ENCODE peak calls at places on chromosomes 16 and 17, in nine cellular contexts. One of them, this sample, is unnamed.
A peak's percentile ranks its signal among the peaks of the same experiment; 100 is the strongest.

GRCh38 chr17:64387145-64387473 is 3.6 kb downstream of the PECAM1 start:
- DNase-seq in dorsolateral prefrontal cortex: no peak
- DNase-seq in OCI-LY7: no peak
- DNase-seq in stomach: no peak
- DNase-seq in left lung: no peak
- DNase-seq in upper lobe of right lung: peak; percentile 36
- DNase-seq in transverse colon: no peak
- DNase-seq in esophagus muscularis mucosa: no peak
- DNase-seq in tibial nerve: no peak
- DNase-seq in this sample: no peak

GRCh38 chr16:70472786-70473433 is 18.5 kb downstream of the FCSK start:
- DNase-seq in dorsolateral prefrontal cortex: no peak
- DNase-seq in OCI-LY7: no peak
- DNase-seq in stomach: no peak
- DNase-seq in left lung: no peak
- DNase-seq in upper lobe of right lung: no peak
- DNase-seq in transverse colon: no peak
- DNase-seq in esophagus muscularis mucosa: no peak
- DNase-seq in tibial nerve: no peak
- DNase-seq in this sample: no peak

GRCh38 chr17:68011199-68011665 is 15.0 kb upstream of the C17orf58 start:
- DNase-seq in dorsolateral prefrontal cortex: peak; percentile 58
- DNase-seq in OCI-LY7: peak; percentile 77
- DNase-seq in stomach: peak; percentile 63
- DNase-seq in left lung: peak; percentile 55
- DNase-seq in upper lobe of right lung: peak; percentile 83
- DNase-seq in transverse colon: peak; percentile 75
- DNase-seq in esophagus muscularis mucosa: no peak
- DNase-seq in tibial nerve: peak; percentile 22
- DNase-seq in this sample: no peak

GRCh38 chr17:73976147-73976546 is 227.3 kb upstream of the RPL38 start:
- DNase-seq in dorsolateral prefrontal cortex: no peak
- DNase-seq in OCI-LY7: no peak
- DNase-seq in stomach: no peak
- DNase-seq in left lung: no peak
- DNase-seq in upper lobe of right lung: no peak
- DNase-seq in transverse colon: no peak
- DNase-seq in esophagus muscularis mucosa: no peak
- DNase-seq in tibial nerve: no peak
- DNase-seq in this sample: no peak

GRCh38 chr17:19015428-19015827 is 10.9 kb upstream of the FAM83G start:
- DNase-seq in dorsolateral prefrontal cortex: no peak
- DNase-seq in OCI-LY7: no peak
- DNase-seq in stomach: no peak
- DNase-seq in left lung: no peak
- DNase-seq in upper lobe of right lung: peak; percentile 46
- DNase-seq in transverse colon: no peak
- DNase-seq in esophagus muscularis mucosa: no peak
- DNase-seq in tibial nerve: no peak
- DNase-seq in this sample: no peak

GRCh38 chr17:74336307-74336706 is 10.3 kb downstream of the KIF19 start:
- DNase-seq in dorsolateral prefrontal cortex: no peak
- DNase-seq in OCI-LY7: no peak
- DNase-seq in stomach: no peak
- DNase-seq in left lung: no peak
- DNase-seq in upper lobe of right lung: no peak
- DNase-seq in transverse colon: no peak
- DNase-seq in esophagus muscularis mucosa: no peak
- DNase-seq in tibial nerve: no peak
- DNase-seq in this sample: no peak

GRCh38 chr17:46851029-46851741 is at the start of gene WNT9B:
- DNase-seq in dorsolateral prefrontal cortex: no peak
- DNase-seq in OCI-LY7: no peak
- DNase-seq in stomach: peak; percentile 57
- DNase-seq in left lung: no peak
- DNase-seq in upper lobe of right lung: no peak
- DNase-seq in transverse colon: peak; percentile 75
- DNase-seq in esophagus muscularis mucosa: no peak
- DNase-seq in tibial nerve: no peak
- DNase-seq in this sample: no peak

GRCh38 chr17:36937961-36938565 is 788 bp downstream of the LHX1 start:
- DNase-seq in dorsolateral prefrontal cortex: no peak
- DNase-seq in OCI-LY7: no peak
- DNase-seq in stomach: no peak
- DNase-seq in left lung: no peak
- DNase-seq in upper lobe of right lung: no peak
- DNase-seq in transverse colon: no peak
- DNase-seq in esophagus muscularis mucosa: no peak
- DNase-seq in tibial nerve: no peak
- DNase-seq in this sample: no peak

GRCh38 chr17:46832945-46833839 is 14.7 kb upstream of the WNT3 start:
- DNase-seq in dorsolateral prefrontal cortex: no peak
- DNase-seq in OCI-LY7: no peak
- DNase-seq in stomach: no peak
- DNase-seq in left lung: no peak
- DNase-seq in upper lobe of right lung: no peak
- DNase-seq in transverse colon: no peak
- DNase-seq in esophagus muscularis mucosa: no peak
- DNase-seq in tibial nerve: no peak
- DNase-seq in this sample: no peak

GRCh38 chr16:85436207-85436606 is 176.9 kb upstream of the GSE1 start:
- DNase-seq in dorsolateral prefrontal cortex: no peak
- DNase-seq in OCI-LY7: no peak
- DNase-seq in stomach: no peak
- DNase-seq in left lung: no peak
- DNase-seq in upper lobe of right lung: no peak
- DNase-seq in transverse colon: no peak
- DNase-seq in esophagus muscularis mucosa: no peak
- DNase-seq in tibial nerve: no peak
- DNase-seq in this sample: no peak

GRCh38 chr16:17552351-17552750 is 81.6 kb upstream of the XYLT1 start:
- DNase-seq in dorsolateral prefrontal cortex: no peak
- DNase-seq in OCI-LY7: no peak
- DNase-seq in stomach: no peak
- DNase-seq in left lung: no peak
- DNase-seq in upper lobe of right lung: no peak
- DNase-seq in transverse colon: no peak
- DNase-seq in esophagus muscularis mucosa: no peak
- DNase-seq in tibial nerve: no peak
- DNase-seq in this sample: peak; percentile 77

GRCh38 chr16:28845173-28846079 is 722 bp downstream of the TUFM start:
- DNase-seq in dorsolateral prefrontal cortex: peak; percentile 45
- DNase-seq in OCI-LY7: peak; percentile 65
- DNase-seq in stomach: peak; percentile 61
- DNase-seq in left lung: no peak
- DNase-seq in upper lobe of right lung: no peak
- DNase-seq in transverse colon: peak; percentile 64
- DNase-seq in esophagus muscularis mucosa: no peak
- DNase-seq in tibial nerve: no peak
- DNase-seq in this sample: no peak

GRCh38 chr16:31427441-31428276 is 501 bp downstream of the COX6A2 start:
- DNase-seq in dorsolateral prefrontal cortex: peak; percentile 72
- DNase-seq in OCI-LY7: no peak
- DNase-seq in stomach: peak; percentile 60
- DNase-seq in left lung: peak; percentile 45
- DNase-seq in upper lobe of right lung: peak; percentile 81
- DNase-seq in transverse colon: peak; percentile 45
- DNase-seq in esophagus muscularis mucosa: no peak
- DNase-seq in tibial nerve: peak; percentile 15
- DNase-seq in this sample: peak; percentile 61

GRCh38 chr16:17367932-17368331 is 102.8 kb downstream of the XYLT1 start:
- DNase-seq in dorsolateral prefrontal cortex: no peak
- DNase-seq in OCI-LY7: peak; percentile 14
- DNase-seq in stomach: no peak
- DNase-seq in left lung: no peak
- DNase-seq in upper lobe of right lung: no peak
- DNase-seq in transverse colon: peak; percentile 41
- DNase-seq in esophagus muscularis mucosa: no peak
- DNase-seq in tibial nerve: no peak
- DNase-seq in this sample: no peak

GRCh38 chr16:56356276-56357241 is 68.8 kb downstream of the AMFR start:
- DNase-seq in dorsolateral prefrontal cortex: peak; percentile 85
- DNase-seq in OCI-LY7: peak; percentile 81
- DNase-seq in stomach: peak; percentile 82
- DNase-seq in left lung: peak; percentile 84
- DNase-seq in upper lobe of right lung: peak; percentile 89
- DNase-seq in transverse colon: peak; percentile 81
- DNase-seq in esophagus muscularis mucosa: no peak
- DNase-seq in tibial nerve: peak; percentile 76
- DNase-seq in this sample: peak; percentile 74
- TF ChIP-seq CTCF in dorsolateral prefrontal cortex: peak; percentile 85
- TF ChIP-seq CTCF in OCI-LY7: peak; percentile 89
- TF ChIP-seq CTCF in stomach: peak; percentile 80
- TF ChIP-seq CTCF in left lung: peak; percentile 74
- TF ChIP-seq CTCF in upper lobe of right lung: peak; percentile 84
- TF ChIP-seq CTCF in transverse colon: peak; percentile 84
- TF ChIP-seq CTCF in esophagus muscularis mucosa: peak; percentile 72
- TF ChIP-seq CTCF in tibial nerve: peak; percentile 86
- TF ChIP-seq CTCF in this sample: peak; percentile 96

DNA sequence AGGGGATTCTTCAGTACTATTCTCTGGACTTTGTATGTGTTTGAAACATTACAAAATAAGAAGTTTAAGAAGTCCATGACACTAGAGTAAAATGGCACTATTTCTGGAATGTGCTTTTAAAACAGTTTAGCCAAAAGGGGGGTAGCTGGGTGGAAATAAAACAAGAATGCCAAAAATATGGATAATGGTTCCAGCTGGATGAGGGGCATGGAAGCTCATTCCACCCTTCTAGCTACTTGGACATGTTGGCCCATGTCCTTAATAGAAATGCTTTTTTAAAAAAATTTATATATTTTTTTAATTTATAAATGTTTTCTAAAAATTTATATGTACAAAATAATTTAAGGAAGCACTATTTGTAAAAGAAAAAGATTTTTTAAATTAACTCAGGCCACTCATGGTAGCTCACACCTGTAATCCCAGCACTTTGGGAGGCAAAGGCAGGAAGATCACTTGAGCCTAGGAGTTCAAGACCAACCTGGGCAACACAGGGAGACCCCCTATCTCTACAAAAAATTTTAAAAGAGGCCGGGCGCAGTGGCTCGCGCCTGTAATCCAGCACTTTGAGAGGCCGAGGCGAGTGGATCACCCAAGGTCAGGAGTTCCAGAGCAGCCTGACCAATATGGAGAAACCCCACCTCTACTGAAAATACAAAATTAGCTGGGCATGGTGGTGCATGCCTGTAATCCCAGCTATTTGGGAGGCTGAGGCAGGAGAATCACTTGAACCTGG is 12.8 kb downstream of the ZC3H7A start:
- DNase-seq in dorsolateral prefrontal cortex: no peak
- DNase-seq in OCI-LY7: no peak
- DNase-seq in stomach: no peak
- DNase-seq in left lung: no peak
- DNase-seq in upper lobe of right lung: peak; percentile 32
- DNase-seq in transverse colon: no peak
- DNase-seq in esophagus muscularis mucosa: no peak
- DNase-seq in tibial nerve: no peak
- DNase-seq in this sample: no peak
- H3K27ac ChIP-seq in dorsolateral prefrontal cortex: peak overlapping the region; percentile 79
- H3K27ac ChIP-seq in OCI-LY7: peak overlapping the region; percentile 85
- H3K27ac ChIP-seq in stomach: peak overlapping the region; percentile 82
- H3K27ac ChIP-seq in left lung: peak overlapping the region; percentile 82
- H3K27ac ChIP-seq in upper lobe of right lung: peak overlapping the region; percentile 78
- H3K27ac ChIP-seq in transverse colon: peak overlapping the region; percentile 88
- H3K27ac ChIP-seq in esophagus muscularis mucosa: peak overlapping the region; percentile 78
- H3K27ac ChIP-seq in tibial nerve: peak overlapping the region; percentile 94
- H3K27ac ChIP-seq in this sample: peak overlapping the region; percentile 94

GRCh38 chr17:1109606-1110523 is 69.9 kb downstream of the ABR start:
- DNase-seq in dorsolateral prefrontal cortex: no peak
- DNase-seq in OCI-LY7: no peak
- DNase-seq in stomach: peak; percentile 62
- DNase-seq in left lung: no peak
- DNase-seq in upper lobe of right lung: peak; percentile 80
- DNase-seq in transverse colon: peak; percentile 91
- DNase-seq in esophagus muscularis mucosa: no peak
- DNase-seq in tibial nerve: no peak
- DNase-seq in this sample: no peak

GRCh38 chr17:1108810-1109605 is 70.8 kb downstream of the ABR start:
- DNase-seq in dorsolateral prefrontal cortex: no peak
- DNase-seq in OCI-LY7: peak; percentile 34
- DNase-seq in stomach: peak; percentile 71
- DNase-seq in left lung: peak; percentile 71
- DNase-seq in upper lobe of right lung: peak; percentile 87
- DNase-seq in transverse colon: peak; percentile 67
- DNase-seq in esophagus muscularis mucosa: no peak
- DNase-seq in tibial nerve: peak; percentile 20
- DNase-seq in this sample: no peak

GRCh38 chr17:1108560-1108809 is 71.3 kb downstream of the ABR start:
- DNase-seq in dorsolateral prefrontal cortex: peak; percentile 47
- DNase-seq in OCI-LY7: no peak
- DNase-seq in stomach: no peak
- DNase-seq in left lung: no peak
- DNase-seq in upper lobe of right lung: no peak
- DNase-seq in transverse colon: no peak
- DNase-seq in esophagus muscularis mucosa: no peak
- DNase-seq in tibial nerve: no peak
- DNase-seq in this sample: no peak

GRCh38 chr17:1107777-1108559 is 71.8 kb downstream of the ABR start:
- DNase-seq in dorsolateral prefrontal cortex: peak; percentile 51
- DNase-seq in OCI-LY7: no peak
- DNase-seq in stomach: no peak
- DNase-seq in left lung: no peak
- DNase-seq in upper lobe of right lung: no peak
- DNase-seq in transverse colon: peak; percentile 70
- DNase-seq in esophagus muscularis mucosa: no peak
- DNase-seq in tibial nerve: no peak
- DNase-seq in this sample: no peak

GRCh38 chr17:1107083-1107776 is 72.6 kb downstream of the ABR start:
- DNase-seq in dorsolateral prefrontal cortex: no peak
- DNase-seq in OCI-LY7: no peak
- DNase-seq in stomach: no peak
- DNase-seq in left lung: no peak
- DNase-seq in upper lobe of right lung: no peak
- DNase-seq in transverse colon: no peak
- DNase-seq in esophagus muscularis mucosa: no peak
- DNase-seq in tibial nerve: no peak
- DNase-seq in this sample: no peak
- H3K4me3 ChIP-seq in dorsolateral prefrontal cortex: peak overlapping the region; percentile 61
- H3K4me3 ChIP-seq in OCI-LY7: no peak overlapping the region
- H3K4me3 ChIP-seq in stomach: peak overlapping the region; percentile 77
- H3K4me3 ChIP-seq in left lung: peak overlapping the region; percentile 82
- H3K4me3 ChIP-seq in upper lobe of right lung: no peak overlapping the region
- H3K4me3 ChIP-seq in transverse colon: peak overlapping the region; percentile 74
- H3K4me3 ChIP-seq in esophagus muscularis mucosa: peak overlapping the region; percentile 78
- H3K4me3 ChIP-seq in tibial nerve: no peak overlapping the region
- H3K4me3 ChIP-seq in this sample: no peak overlapping the region

DNA sequence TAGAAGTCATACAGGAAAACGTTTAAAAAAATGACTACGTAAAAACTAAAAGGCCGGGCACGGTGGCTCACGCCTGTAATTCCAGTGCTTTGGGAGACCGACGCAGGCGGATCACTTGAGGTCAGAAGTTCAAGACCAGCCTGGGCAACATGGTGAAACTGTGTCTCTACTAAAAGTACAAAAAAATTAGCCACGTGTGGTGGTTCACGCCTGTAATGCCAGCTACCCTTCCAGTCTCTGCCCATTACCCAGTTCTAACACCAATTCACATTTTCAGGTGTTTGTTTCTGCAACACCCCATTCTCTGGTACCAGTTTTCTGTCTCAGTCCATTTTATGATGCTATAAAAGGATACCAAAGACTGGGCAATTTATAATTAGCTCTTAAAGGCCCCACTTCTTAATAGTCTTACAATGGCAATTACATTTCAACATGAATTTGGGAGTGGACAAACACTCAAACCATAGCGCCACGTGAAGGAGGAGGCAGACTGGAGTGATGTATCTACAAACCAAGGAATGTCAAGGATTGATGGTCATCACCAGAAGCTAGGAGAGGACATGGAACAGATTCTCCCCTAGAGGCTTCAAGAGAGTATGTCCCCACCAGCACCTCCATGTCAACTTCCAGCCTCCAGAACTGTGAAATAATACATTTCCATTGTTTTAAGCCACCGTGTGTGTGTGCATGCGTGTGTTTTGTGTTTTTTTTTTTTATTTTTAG is 791 bp upstream of the C17orf75 start:
- DNase-seq in dorsolateral prefrontal cortex: no peak
- DNase-seq in OCI-LY7: no peak
- DNase-seq in stomach: no peak
- DNase-seq in left lung: no peak
- DNase-seq in upper lobe of right lung: no peak
- DNase-seq in transverse colon: no peak
- DNase-seq in esophagus muscularis mucosa: no peak
- DNase-seq in tibial nerve: no peak
- DNase-seq in this sample: no peak
- TF ChIP-seq CTCF in dorsolateral prefrontal cortex: no peak
- TF ChIP-seq CTCF in OCI-LY7: no peak
- TF ChIP-seq CTCF in stomach: no peak
- TF ChIP-seq CTCF in left lung: no peak
- TF ChIP-seq CTCF in upper lobe of right lung: no peak
- TF ChIP-seq CTCF in transverse colon: no peak
- TF ChIP-seq CTCF in esophagus muscularis mucosa: no peak
- TF ChIP-seq CTCF in tibial nerve: no peak
- TF ChIP-seq CTCF in this sample: no peak

This sample was measured in RWPE2.